ENCODE peak calls at places on chromosome 1, in five cellular contexts. Y, H, X, S and U are unnamed samples.

GRCh38 chr1:156471496-156472490 is 28.8 kb downstream of the MEF2D start:
- DNase-seq in Y (peak), H (no peak), X (no peak), S (no peak), U (no peak)

GRCh38 chr1:153509729-153510354 is 25.9 kb downstream of the S100A6 start:
- DNase-seq in Y (no peak), H (peak), X (no peak), S (no peak), U (peak)

GRCh38 chr1:193979219-193979618 is 792.8 kb upstream of the B3GALT2 start:
- DNase-seq in Y (no peak), H (no peak), X (no peak), S (no peak), U (no peak)

GRCh38 chr1:167328762-167329483 is 108.2 kb downstream of the POU2F1 start:
- DNase-seq in Y (no peak), H (no peak), X (peak), S (no peak), U (no peak)

GRCh38 chr1:231636157-231636556 is 9.6 kb downstream of the DISC1 start:
- DNase-seq in Y (peak), H (peak), X (peak), S (no peak), U (peak)

GRCh38 chr1:21318714-21319159 is 28.5 kb upstream of the ECE1 start:
- DNase-seq in Y (peak), H (peak), X (peak), S (no peak), U (peak)

GRCh38 chr1:228273720-228274451 is 66.0 kb downstream of the OBSCN start:
- DNase-seq in Y (no peak), H (no peak), X (no peak), S (peak), U (no peak)

GRCh38 chr1:221634606-221635005 is 107.3 kb downstream of the DUSP10 start:
- DNase-seq in Y (no peak), H (no peak), X (peak), S (no peak), U (peak)

GRCh38 chr1:198771562-198772153 is 132.8 kb downstream of the PTPRC start:
- DNase-seq in Y (peak), H (peak), X (peak), S (no peak), U (peak)

GRCh38 chr1:62013264-62013663 is 181.4 kb upstream of the L1TD1 start:
- DNase-seq in Y (no peak), H (no peak), X (no peak), S (no peak), U (no peak)

GRCh38 chr1:152878042-152878441 is at the start of gene SMCP:
- DNase-seq in Y (no peak), H (no peak), X (no peak), S (no peak), U (no peak)

GRCh38 chr1:36155560-36156328 is at the start of gene MAP7D1:
- DNase-seq in Y (peak), H (peak), X (peak), S (peak), U (peak)

GRCh38 chr1:221040716-221041275 is 161.6 kb downstream of the HLX start:
- DNase-seq in Y (peak), H (no peak), X (no peak), S (no peak), U (no peak)

GRCh38 chr1:26127235-26128163 is 15.9 kb downstream of the PDIK1L start:
- DNase-seq in Y (peak), H (no peak), X (no peak), S (no peak), U (peak)

GRCh38 chr1:153679337-153680119 is 1.0 kb downstream of the NPR1 start:
- DNase-seq in Y (peak), H (peak), X (no peak), S (peak), U (no peak)